ENCODE peak calls at places on chromosomes 7 and 10, in four cellular contexts. Z is HepG2, J is WTC11, U is K562. D is an unnamed sample.

GRCh38 chr10:86673216-86673826 is 5.0 kb downstream of the LDB3 start:
- DNase-seq in U (no peak), Z (no peak), J (no peak), D (no peak)

GRCh38 chr10:100807241-100808050 is 62.1 kb downstream of the PAX2 start:
- DNase-seq in J (no peak), U (no peak), Z (no peak), D (no peak)

GRCh38 chr7:12757443-12757842 is 70.0 kb downstream of the ARL4A start:
- DNase-seq in J (no peak), Z (no peak), U (no peak), D (no peak)

GRCh38 chr10:110764793-110765512 is 106.8 kb upstream of the PDCD4 start:
- DNase-seq in U (peak), J (no peak), Z (no peak), D (no peak)

GRCh38 chr7:29523728-29524127 is 39.9 kb upstream of the PRR15 start:
- DNase-seq in Z (no peak), J (no peak), U (no peak), D (no peak)

GRCh38 chr7:2760098-2760889 is 72.3 kb downstream of the AMZ1 start:
- DNase-seq in Z (peak), U (peak), J (peak), D (no peak)

GRCh38 chr10:132722980-132723970 is 62.7 kb downstream of the NKX6-2 start:
- DNase-seq in J (no peak), Z (no peak), U (no peak), D (no peak)

GRCh38 chr10:116470768-116471415 is 43.2 kb downstream of the PNLIPRP3 start:
- DNase-seq in J (peak), Z (peak), U (peak), D (no peak)

GRCh38 chr7:26534649-26535482 is 243.2 kb downstream of the SNX10 start:
- DNase-seq in U (no peak), Z (no peak), J (no peak), D (no peak)

GRCh38 chr7:116598278-116598677 is 73.4 kb downstream of the CAV1 start:
- DNase-seq in U (peak), J (peak), Z (no peak), D (no peak)

GRCh38 chr10:133361773-133362441 is 4.1 kb upstream of the FUOM start:
- DNase-seq in U (no peak), Z (no peak), J (no peak), D (no peak)

GRCh38 chr10:13526952-13527863 is 1.6 kb downstream of the BEND7 start:
- DNase-seq in Z (peak), U (no peak), J (no peak), D (no peak)

GRCh38 chr10:14971867-14972448 is 12.8 kb downstream of the MEIG1 start:
- DNase-seq in J (peak), U (no peak), Z (no peak), D (no peak)

GRCh38 chr10:7410306-7410799 is 481 bp downstream of the SFMBT2 start:
- DNase-seq in J (peak), U (peak), Z (no peak), D (no peak)

GRCh38 chr7:108253275-108254044 is 123.3 kb upstream of the LAMB4 start:
- DNase-seq in Z (no peak), J (no peak), U (no peak), D (no peak)

GRCh38 chr10:127048630-127049029 is 143.4 kb downstream of the DOCK1 start:
- DNase-seq in U (no peak), J (no peak), Z (no peak), D (no peak)

GRCh38 chr7:95602421-95602820 is 6.1 kb upstream of the PDK4 start:
- DNase-seq in Z (no peak), U (no peak), J (no peak), D (no peak)

GRCh38 chr7:80348221-80348620 is 163.6 kb downstream of the GNAT3 start:
- DNase-seq in Z (no peak), U (no peak), J (no peak), D (no peak)

GRCh38 chr7:158664406-158664805 is 40.2 kb downstream of the NCAPG2 start:
- DNase-seq in J (no peak), U (no peak), Z (no peak), D (no peak)

GRCh38 chr7:107318523-107319160 is 149.8 kb downstream of the HBP1 start:
- DNase-seq in J (no peak), Z (no peak), U (peak), D (no peak)

GRCh38 chr7:12397671-12398070 is 6.0 kb downstream of the VWDE start:
- DNase-seq in Z (no peak), J (no peak), U (no peak), D (no peak)

GRCh38 chr7:82672078-82672477 is 228.5 kb upstream of the CACNA2D1 start:
- DNase-seq in Z (no peak), J (no peak), U (no peak), D (no peak)

GRCh38 chr7:44283381-44284211 is 41.8 kb downstream of the CAMK2B start:
- DNase-seq in U (no peak), J (peak), Z (no peak), D (no peak)

DNA sequence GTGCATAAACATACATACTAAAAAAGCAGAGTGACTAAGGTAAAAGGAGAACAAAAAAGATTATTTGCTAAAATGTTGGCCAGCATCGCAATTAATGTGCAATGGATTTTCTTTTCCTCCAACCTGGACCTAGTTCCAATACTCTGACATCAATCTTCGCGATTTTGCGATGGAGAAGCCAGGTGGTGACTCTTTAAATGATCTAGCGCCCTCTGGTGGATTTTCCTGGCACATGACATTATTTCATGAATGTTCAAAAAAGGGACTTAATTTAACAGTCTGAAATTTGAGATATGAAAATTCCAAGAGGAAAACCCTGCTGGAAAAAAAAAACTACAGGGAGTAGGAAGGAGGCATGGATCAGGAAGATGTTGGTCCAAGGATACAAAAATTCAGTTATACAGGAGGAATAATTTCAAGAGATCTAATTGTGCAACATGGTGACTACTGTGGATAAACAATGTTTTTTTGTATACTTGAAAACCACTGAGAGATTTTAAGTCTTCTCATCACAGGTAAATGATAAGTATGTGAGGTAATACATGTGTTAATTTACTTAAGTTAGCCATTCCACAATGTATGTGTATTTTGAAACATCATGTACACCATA is 4.3 kb upstream of the KCNMA1 start:
- DNase-seq in Z (peak), J (peak), U (peak), D (no peak)
- TF ChIP-seq TCF7 in Z (no peak), J (no peak), U (no peak), D (no peak)

DNA sequence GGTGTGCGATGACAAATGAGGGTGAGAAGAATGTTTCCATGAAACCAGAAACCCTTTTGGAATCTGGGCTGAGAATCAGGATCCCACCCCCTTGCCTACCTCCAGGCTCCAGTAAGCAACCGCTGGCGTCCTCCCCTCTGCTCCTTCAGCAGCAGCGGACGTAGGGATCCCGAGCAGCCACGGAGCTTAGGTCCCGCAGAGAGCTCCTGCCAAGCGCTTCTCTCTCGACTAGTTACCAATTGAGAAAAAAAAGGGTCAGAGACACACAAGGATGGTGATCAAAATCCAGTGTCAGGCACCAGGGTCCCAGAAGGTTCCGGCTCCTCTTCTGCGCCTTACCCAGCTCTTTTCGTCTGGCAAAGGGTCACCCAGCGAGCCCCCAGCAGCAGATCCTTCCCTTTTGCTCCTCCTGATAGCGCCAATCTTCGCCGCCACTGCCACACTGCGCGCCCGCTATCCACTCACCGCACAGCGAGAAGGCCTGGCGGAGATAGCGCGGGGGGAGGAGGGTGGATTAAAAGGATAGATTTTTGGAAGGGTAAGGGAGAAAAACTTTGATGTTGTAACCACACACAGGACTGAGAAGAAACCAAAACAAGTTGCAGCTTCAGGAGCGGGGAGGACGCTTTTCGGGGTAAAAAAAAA is 733.4 kb downstream of the ZWINT start:
- DNase-seq in J (peak), U (no peak), Z (no peak), D (no peak)
- TF ChIP-seq TCF7 in J (no peak), U (no peak), Z (no peak), D (no peak)

DNA sequence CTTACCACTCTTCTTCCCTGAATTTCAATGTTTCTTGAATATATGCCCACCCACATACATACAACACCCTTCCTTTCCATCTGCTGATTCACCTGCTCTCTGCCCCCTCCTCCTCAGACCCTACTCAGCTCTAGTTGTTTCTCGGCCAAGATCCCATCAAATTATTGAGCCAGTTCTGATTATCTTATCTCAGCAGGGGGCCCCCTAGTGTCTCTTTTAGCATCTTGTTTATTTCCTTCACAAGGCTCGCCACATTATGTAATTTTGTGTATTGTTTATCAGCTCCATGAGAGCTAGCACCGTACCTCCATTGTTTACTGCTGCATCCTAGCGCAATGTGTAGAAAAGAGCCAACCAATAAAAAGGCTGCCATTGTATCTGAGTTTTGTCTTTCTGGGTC is 71.9 kb downstream of the FAM13C start:
- DNase-seq in U (no peak), Z (peak), J (no peak), D (no peak)
- TF ChIP-seq TCF7 in U (no peak), Z (no peak), J (no peak), D (no peak)

DNA sequence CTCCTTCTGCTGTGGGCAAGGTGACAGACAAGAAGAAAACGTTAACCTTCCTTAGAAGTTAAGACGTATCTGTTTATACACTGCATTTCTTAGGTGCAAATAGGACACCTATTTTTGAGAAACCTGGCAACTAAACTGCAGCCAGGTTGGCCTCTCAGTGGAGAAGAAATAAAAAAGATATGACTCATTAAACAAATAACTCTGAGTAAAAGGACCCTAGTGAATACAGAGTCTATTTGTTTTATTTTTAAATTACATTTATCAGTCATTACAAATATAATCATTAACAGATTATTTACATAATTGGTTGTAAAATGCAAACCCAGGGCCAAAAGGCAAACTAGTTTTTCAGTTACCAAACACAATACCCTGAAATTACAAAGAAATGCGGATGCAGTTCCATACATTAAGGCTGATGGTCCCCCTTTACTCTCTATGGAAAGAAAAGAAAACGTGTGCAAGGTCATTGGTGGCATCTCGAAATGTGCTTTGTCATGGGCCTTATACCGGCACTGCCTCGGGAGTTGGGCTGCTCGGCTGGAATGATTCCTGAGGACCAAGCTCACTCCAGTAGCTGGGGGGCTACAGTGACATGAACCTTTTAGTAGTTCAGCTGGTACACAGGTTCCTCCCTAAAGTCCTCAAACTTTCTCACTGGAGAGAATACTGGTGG is 38.4 kb downstream of the ADRB1 start:
- DNase-seq in J (no peak), Z (no peak), U (no peak), D (no peak)
- TF ChIP-seq TCF7 in J (no peak), Z (no peak), U (no peak), D (no peak)

GRCh38 chr10:10794056-10794455 is 223.6 kb upstream of the CELF2 start:
- DNase-seq in Z (no peak), J (no peak), U (no peak), D (no peak)

GRCh38 chr10:10796061-10796773 is 221.5 kb upstream of the CELF2 start:
- DNase-seq in U (no peak), J (no peak), Z (no peak), D (no peak)

GRCh38 chr10:10792681-10793080 is 225.0 kb upstream of the CELF2 start:
- DNase-seq in J (no peak), Z (no peak), U (no peak), D (no peak)

GRCh38 chr10:10796774-10797415 is 220.8 kb upstream of the CELF2 start:
- DNase-seq in U (no peak), J (no peak), Z (no peak), D (no peak)

DNA sequence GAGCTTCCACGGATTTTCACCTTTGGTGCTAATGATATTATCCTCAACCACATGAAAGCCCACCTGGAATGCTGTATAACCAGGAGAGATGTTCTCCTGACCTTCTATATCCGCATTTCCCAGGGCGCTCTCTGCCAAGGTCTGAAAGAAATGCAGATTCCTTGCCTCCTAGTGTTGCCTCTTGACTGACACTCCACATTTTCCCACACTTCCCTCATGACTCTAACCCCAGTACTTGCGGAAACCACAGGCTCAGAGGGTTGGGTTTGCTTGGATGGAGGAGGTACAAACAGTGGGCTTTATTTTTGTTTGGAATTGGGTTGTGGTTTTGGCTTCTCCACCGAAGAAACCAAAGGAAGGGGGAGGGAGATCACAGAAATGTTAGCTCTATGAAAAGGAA is 222.9 kb upstream of the CELF2 start:
- DNase-seq in Z (no peak), J (no peak), U (no peak), D (no peak)
- TF ChIP-seq TCF7 in Z (no peak), J (no peak), U (no peak), D (no peak)

GRCh38 chr7:21023841-21024502 is 237.3 kb upstream of the SP8 start:
- DNase-seq in U (no peak), Z (no peak), J (no peak), D (peak)
- TF ChIP-seq TCF7 in U (no peak), Z (no peak), J (no peak), D (no peak)

GRCh38 chr7:153522261-153522660 is 529.9 kb upstream of the DPP6 start:
- DNase-seq in U (no peak), J (no peak), Z (no peak), D (no peak)

GRCh38 chr7:153518201-153518984 is 533.8 kb upstream of the DPP6 start:
- DNase-seq in J (no peak), U (no peak), Z (no peak), D (no peak)

GRCh38 chr7:153524070-153524601 is 528.1 kb upstream of the DPP6 start:
- DNase-seq in U (no peak), J (no peak), Z (no peak), D (no peak)

GRCh38 chr7:153521370-153521769 is 530.8 kb upstream of the DPP6 start:
- DNase-seq in Z (no peak), U (no peak), J (no peak), D (no peak)

GRCh38 chr7:153523320-153524015 is 528.7 kb upstream of the DPP6 start:
- DNase-seq in Z (no peak), J (no peak), U (no peak), D (no peak)
- TF ChIP-seq TCF7 in Z (no peak), J (no peak), U (no peak), D (no peak)